ENCODE peak calls at places on chromosomes 6 and 20, in five cellular contexts. J, Q, C, N and F are unnamed samples.

GRCh38 chr6:116373940-116374339 is 3.2 kb downstream of the DSE start:
- DNase-seq in J (no peak), Q (no peak), N (no peak), C (no peak), F (no peak)

GRCh38 chr6:2749972-2750600 is 636 bp downstream of the MYLK4 start:
- DNase-seq in C (peak), Q (peak), N (peak), J (no peak), F (no peak)

GRCh38 chr20:57382516-57382915 is 8.7 kb upstream of the RBM38 start:
- DNase-seq in N (no peak), J (no peak), C (no peak), Q (no peak), F (no peak)

GRCh38 chr20:19264191-19264590 is 51.7 kb downstream of the SLC24A3 start:
- DNase-seq in N (no peak), Q (no peak), J (no peak), C (no peak), F (no peak)

GRCh38 chr20:12535316-12535715 is 473.5 kb upstream of the SPTLC3 start:
- DNase-seq in Q (no peak), J (no peak), C (no peak), N (no peak), F (no peak)

GRCh38 chr6:124947821-124948451 is 14.3 kb upstream of the RNF217 start:
- DNase-seq in J (no peak), C (no peak), N (no peak), Q (no peak), F (no peak)

GRCh38 chr6:53986721-53987526 is 124.3 kb upstream of the MLIP start:
- DNase-seq in Q (no peak), N (no peak), J (no peak), C (no peak), F (no peak)

GRCh38 chr20:50872562-50873288 is 58.5 kb downstream of the ADNP start:
- DNase-seq in C (no peak), N (peak), J (no peak), Q (no peak), F (no peak)

GRCh38 chr6:122308074-122308473 is 91.4 kb upstream of the HSF2 start:
- DNase-seq in J (no peak), Q (no peak), N (peak), C (no peak), F (no peak)

GRCh38 chr6:3271756-3272155 is 13.0 kb downstream of the PSMG4 start:
- DNase-seq in J (no peak), C (no peak), Q (no peak), N (peak), F (no peak)

GRCh38 chr20:39886650-39887190 is 802.3 kb downstream of the MAFB start:
- DNase-seq in N (no peak), J (no peak), Q (peak), C (no peak), F (no peak)

GRCh38 chr6:133699986-133700385 is 188.9 kb upstream of the TCF21 start:
- DNase-seq in Q (no peak), N (no peak), J (no peak), C (no peak), F (no peak)

GRCh38 chr6:46948699-46949098 is 27.0 kb upstream of the ADGRF5 start:
- DNase-seq in N (no peak), C (no peak), Q (peak), J (no peak), F (no peak)

GRCh38 chr20:341682-342081 is 5.2 kb upstream of the NRSN2 start:
- DNase-seq in N (no peak), J (no peak), C (no peak), Q (peak), F (no peak)

GRCh38 chr20:57657537-57658446 is 37.6 kb upstream of the ZBP1 start:
- DNase-seq in Q (no peak), J (peak), N (peak), C (peak), F (no peak)

GRCh38 chr6:142927274-142927586 is 17.7 kb downstream of the HIVEP2 start:
- DNase-seq in C (no peak), Q (no peak), J (no peak), N (no peak), F (no peak)
- H3K4me3 ChIP-seq in C (peak), Q (peak), J (peak), N (peak), F (peak)

GRCh38 chr6:16712931-16713484 is 48.3 kb downstream of the ATXN1 start:
- DNase-seq in N (no peak), C (no peak), J (no peak), Q (peak), F (peak)
- TF ChIP-seq CTCF in N (peak), C (no peak), J (no peak), Q (no peak), F (peak)

GRCh38 chr6:139250296-139251274 is 41.2 kb downstream of the TXLNB start:
- DNase-seq in J (no peak), N (peak), Q (peak), C (peak), F (no peak)

GRCh38 chr6:139254196-139254595 is 37.6 kb downstream of the TXLNB start:
- DNase-seq in J (no peak), N (no peak), C (no peak), Q (no peak), F (no peak)

GRCh38 chr6:139253656-139254055 is 38.1 kb downstream of the TXLNB start:
- DNase-seq in J (no peak), C (no peak), N (no peak), Q (no peak), F (no peak)

GRCh38 chr6:139251377-139252017 is 40.3 kb downstream of the TXLNB start:
- DNase-seq in C (no peak), N (no peak), Q (no peak), J (no peak), F (no peak)

GRCh38 chr6:139252018-139252390 is 39.8 kb downstream of the TXLNB start:
- DNase-seq in Q (no peak), C (no peak), J (no peak), N (no peak), F (no peak)
- H3K27ac ChIP-seq in Q (no peak), C (no peak), J (no peak), N (no peak), F (no peak)

DNA sequence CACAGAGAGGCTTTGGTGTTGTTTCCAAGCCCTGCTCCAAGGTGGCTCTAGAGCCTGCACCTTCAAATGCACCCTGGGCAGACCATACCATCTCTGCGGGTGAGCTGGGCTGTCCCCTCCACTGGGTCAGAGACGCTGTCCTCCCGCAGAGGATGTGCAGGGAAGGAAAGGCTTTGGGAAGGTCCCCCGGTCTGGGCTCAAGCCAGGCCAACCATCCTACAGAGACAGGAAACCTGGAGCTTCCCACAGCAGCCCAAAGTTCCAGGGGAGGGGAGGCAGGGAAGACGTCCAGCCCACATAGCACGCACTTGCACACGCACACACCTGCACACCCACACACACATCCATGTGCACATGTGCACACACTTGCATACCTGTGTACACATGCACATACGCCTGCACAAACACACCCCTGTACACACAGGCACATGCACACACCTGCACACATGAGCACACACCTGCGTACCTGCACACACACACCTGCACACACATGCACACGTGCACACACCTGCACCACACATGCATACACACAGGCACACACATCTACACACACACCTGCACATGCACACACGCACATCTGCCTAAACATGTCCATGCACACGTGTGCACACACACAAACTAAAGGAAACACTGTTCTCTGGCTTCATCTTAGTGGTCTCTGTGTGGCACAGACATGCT is 155.5 kb downstream of the ERMARD start:
- DNase-seq in N (no peak), Q (peak), C (no peak), J (no peak), F (no peak)
- H3K4me3 ChIP-seq in N (no peak), Q (no peak), C (no peak), J (no peak), F (no peak)

DNA sequence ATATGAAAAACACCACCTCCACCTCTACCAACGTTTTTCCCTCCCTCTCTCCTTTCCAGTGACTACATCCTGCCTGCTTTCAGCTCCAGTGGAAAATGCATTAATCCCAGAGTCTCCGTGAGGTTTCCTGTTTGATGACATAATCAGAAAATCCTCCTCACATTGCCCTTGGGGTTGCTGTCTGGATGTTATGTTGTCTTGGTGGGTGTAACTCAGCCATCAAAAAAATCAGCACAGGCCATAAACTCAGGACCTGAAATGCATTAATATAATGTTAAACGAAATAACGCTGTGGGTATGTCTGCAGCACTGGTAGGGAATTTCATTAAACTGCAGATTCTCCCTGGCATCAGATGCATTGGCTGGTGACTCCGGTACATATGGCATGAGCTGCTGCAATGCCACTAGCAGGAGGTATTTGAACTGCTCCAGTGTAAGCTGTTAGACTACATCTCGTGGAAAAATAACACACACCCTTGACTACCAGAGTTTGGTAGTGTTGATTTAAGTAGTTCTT is 297.8 kb downstream of the PRL start:
- DNase-seq in N (no peak), J (no peak), C (no peak), Q (no peak), F (no peak)
- TF ChIP-seq CTCF in N (no peak), J (no peak), C (no peak), Q (no peak), F (no peak)